ENCODE peak calls at places on chromosomes 5 and 9, in eight cellular contexts. V is suprapubic skin, K is endothelial cell of umbilical vein, A is IMR-90, X is spleen, U is esophagus muscularis mucosa, C is prostate gland, N is heart left ventricle. Z is an unnamed sample.

GRCh38 chr5:122421379-122422081 is 109.5 kb downstream of the SNCAIP start:
- DNase-seq in X (no peak), N (no peak), V (no peak), K (no peak), A (no peak), C (no peak), U (no peak), Z (no peak)

GRCh38 chr5:170498811-170499210 is 5.0 kb upstream of the KCNIP1 start:
- DNase-seq in U (no peak), X (no peak), C (no peak), A (no peak), N (no peak), K (no peak), V (no peak), Z (no peak)

GRCh38 chr9:134026561-134026960 is 1.3 kb downstream of the BRD3OS start:
- DNase-seq in A (no peak), V (no peak), K (no peak), C (no peak), X (peak; percentile 84), N (peak; percentile 47), U (no peak), Z (peak; percentile 51)

GRCh38 chr5:123344819-123345426 is 78.3 kb downstream of the CEP120 start:
- DNase-seq in C (peak; percentile 10), A (peak; percentile 52), V (no peak), N (no peak), K (peak; percentile 45), X (no peak), U (no peak), Z (no peak)

GRCh38 chr5:40224421-40224820 is 455.3 kb upstream of the PTGER4 start:
- DNase-seq in C (no peak), U (no peak), K (peak; percentile 41), V (no peak), A (peak; percentile 75), X (no peak), N (no peak), Z (no peak)

GRCh38 chr9:126317513-126317912 is 9.1 kb upstream of the MVB12B start:
- DNase-seq in K (peak; percentile 48), X (no peak), N (no peak), C (no peak), A (peak; percentile 25), U (no peak), V (no peak), Z (no peak)

GRCh38 chr5:119470851-119471451 is 18.7 kb downstream of the HSD17B4 start:
- DNase-seq in K (peak; percentile 60), A (peak; percentile 51), X (no peak), V (no peak), C (no peak), U (no peak), N (no peak), Z (no peak)

GRCh38 chr5:180720501-180720900 is 19.4 kb downstream of the OR2Y1 start:
- DNase-seq in A (no peak), U (peak; percentile 12), N (no peak), K (no peak), V (no peak), X (no peak), C (no peak), Z (no peak)

GRCh38 chr9:132670359-132670815 is at the start of gene GTF3C4:
- DNase-seq in X (peak; percentile 97), U (peak; percentile 95), N (peak; percentile 85), C (peak; percentile 77), V (peak; percentile 91), A (peak; percentile 12), K (peak; percentile 76), Z (peak; percentile 86)

GRCh38 chr5:149794338-149795023 is 64.4 kb downstream of the PPARGC1B start:
- DNase-seq in K (no peak), C (no peak), A (no peak), N (peak; percentile 62), X (no peak), U (no peak), V (no peak), Z (no peak)

GRCh38 chr9:136821333-136822031 is 13.7 kb downstream of the RABL6 start:
- DNase-seq in X (no peak), V (no peak), A (no peak), K (peak; percentile 39), U (no peak), C (no peak), N (no peak), Z (no peak)

GRCh38 chr5:149355688-149356087 is 2.2 kb upstream of the PCYOX1L start:
- DNase-seq in C (no peak), X (no peak), V (no peak), K (no peak), A (no peak), N (no peak), U (no peak), Z (no peak)

GRCh38 chr9:4820172-4820571 is 27.4 kb downstream of the RCL1 start:
- DNase-seq in K (no peak), U (no peak), C (no peak), N (no peak), A (no peak), V (no peak), X (no peak), Z (no peak)

GRCh38 chr5:72394688-72395087 is 74.5 kb downstream of the PTCD2 start:
- DNase-seq in V (no peak), U (no peak), A (no peak), N (no peak), C (no peak), X (no peak), K (peak; percentile 46), Z (no peak)

GRCh38 chr9:4073371-4073770 is 226.5 kb downstream of the GLIS3 start:
- DNase-seq in K (no peak), C (no peak), X (no peak), V (no peak), U (peak; percentile 53), A (no peak), N (no peak), Z (no peak)

GRCh38 chr5:73115399-73116051 is 4.8 kb upstream of the TMEM171 start:
- DNase-seq in C (no peak), X (no peak), U (peak; percentile 82), V (no peak), A (peak; percentile 98), N (no peak), K (no peak), Z (no peak)

GRCh38 chr9:72384710-72385475 is 19.9 kb upstream of the ZFAND5 start:
- DNase-seq in A (peak; percentile 37), K (no peak), U (no peak), C (no peak), V (no peak), N (no peak), X (no peak), Z (no peak)

GRCh38 chr9:80188579-80188978 is 616.8 kb downstream of the TLE4 start:
- DNase-seq in K (no peak), X (no peak), U (no peak), A (no peak), N (no peak), C (no peak), V (no peak), Z (no peak)
- TF ChIP-seq POLR2A in K (no peak), X (no peak), U (no peak), A (no peak), N (no peak), C (no peak), V (no peak), Z (no peak)

DNA sequence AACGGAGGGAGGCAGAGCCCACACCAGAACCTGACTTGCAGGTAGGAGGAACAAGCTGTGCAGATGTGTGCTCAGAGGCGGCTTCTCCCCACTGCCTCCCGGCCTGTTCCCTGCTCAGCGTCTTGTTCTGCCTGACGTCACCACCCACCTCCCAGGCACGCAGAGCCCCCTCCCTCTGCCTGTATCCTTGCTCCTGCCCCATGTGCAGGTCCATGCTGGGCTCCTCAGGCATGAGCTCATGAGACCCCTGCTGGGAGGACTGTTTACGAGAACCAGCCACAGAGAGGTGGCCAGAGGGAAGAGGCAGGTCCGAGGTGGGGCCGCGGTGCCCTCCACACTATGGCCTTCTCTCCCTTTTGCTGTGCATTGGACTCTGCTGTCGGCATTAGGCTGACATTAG is 45.5 kb downstream of the SLC6A3 start:
- DNase-seq in V (no peak), C (no peak), X (no peak), A (no peak), N (no peak), U (no peak), K (no peak), Z (no peak)
- H3K27ac ChIP-seq in V (no peak overlapping the region), C (no peak overlapping the region), X (no peak overlapping the region), A (no peak overlapping the region), N (no peak overlapping the region), U (no peak overlapping the region), K (no peak overlapping the region), Z (no peak overlapping the region)

DNA sequence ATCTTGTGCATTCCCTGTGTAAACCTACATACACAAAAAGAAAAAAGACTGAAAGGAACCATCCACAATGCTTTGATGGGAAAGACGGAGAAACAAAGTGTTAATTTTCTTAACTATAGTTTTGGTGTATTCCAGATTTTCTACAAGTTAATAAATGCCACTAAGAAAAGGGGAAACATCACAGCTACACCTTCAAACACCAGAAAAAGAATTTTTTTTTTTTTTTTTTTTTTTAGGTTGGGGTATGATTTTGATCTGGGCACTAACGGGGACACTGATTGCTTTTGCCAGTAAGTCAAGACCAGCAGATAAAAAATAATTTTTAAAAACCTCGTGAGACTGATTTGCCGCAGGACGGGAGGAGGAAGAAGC is 334 bp upstream of the THG1L start:
- DNase-seq in X (no peak), C (no peak), N (no peak), A (no peak), U (no peak), V (no peak), K (no peak), Z (no peak)
- H3K36me3 ChIP-seq in X (peaks cover 33% of the 10 kb centered on the region), C (no peaks in the 10 kb centered on the region), N (peaks cover 26% of the 10 kb centered on the region), A (peaks cover 5% of the 10 kb centered on the region), U (peaks cover 33% of the 10 kb centered on the region), V (peaks cover 24% of the 10 kb centered on the region), K (no peaks in the 10 kb centered on the region), Z (peaks cover 20% of the 10 kb centered on the region)

GRCh38 chr5:160311491-160312138 is 749 bp downstream of the CCNJL start:
- DNase-seq in N (peak; percentile 72), X (peak; percentile 89), V (no peak), A (no peak), U (no peak), K (peak; percentile 36), C (no peak), Z (peak; percentile 60)
- TF ChIP-seq POLR2A in N (no peak), X (no peak), V (no peak), A (no peak), U (no peak), K (no peak), C (no peak), Z (no peak)

GRCh38 chr5:66343370-66344071 is 199.4 kb downstream of the SREK1 start:
- DNase-seq in N (no peak), A (no peak), V (no peak), X (no peak), K (no peak), C (no peak), U (no peak), Z (no peak)
- H3K27ac ChIP-seq in N (peak overlapping the region; percentile 36), A (no peak overlapping the region), V (no peak overlapping the region), X (no peak overlapping the region), K (no peak overlapping the region), C (no peak overlapping the region), U (no peak overlapping the region), Z (no peak overlapping the region)

DNA sequence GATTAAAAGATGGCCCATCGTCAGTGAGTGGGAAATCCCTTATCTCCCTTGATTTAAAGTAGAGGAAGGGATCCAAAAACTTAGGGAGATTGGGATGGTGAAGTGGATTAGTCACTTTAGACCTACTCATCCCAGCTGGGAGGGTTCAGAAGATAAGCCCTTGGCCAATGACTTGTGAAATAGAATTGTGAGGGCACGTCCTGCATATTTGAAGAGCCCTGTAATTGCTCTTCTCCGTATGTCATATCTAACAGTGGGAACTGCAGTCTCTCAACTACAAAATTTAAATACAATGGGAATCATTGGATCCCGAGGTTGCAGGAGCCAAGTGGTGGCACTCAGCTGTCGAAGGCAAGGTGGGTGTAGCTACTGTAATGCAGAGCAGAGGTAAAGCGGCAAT is 65.4 kb upstream of the C9orf72 start:
- DNase-seq in X (no peak), N (no peak), A (no peak), C (no peak), U (no peak), V (no peak), K (no peak), Z (no peak)
- H3K36me3 ChIP-seq in X (no peaks in the 10 kb centered on the region), N (no peaks in the 10 kb centered on the region), A (no peaks in the 10 kb centered on the region), C (no peaks in the 10 kb centered on the region), U (no peaks in the 10 kb centered on the region), V (no peaks in the 10 kb centered on the region), K (no peaks in the 10 kb centered on the region), Z (no peaks in the 10 kb centered on the region)